ENCODE peak calls at places on chromosomes 13 and 19, in seven cellular contexts. One of them, this sample, is unnamed.

GRCh38 chr13:40221460-40222201 is 444.8 kb downstream of the FOXO1 start:
- DNase-seq in tibial nerve: peak
- DNase-seq in astrocyte of the cerebellum: peak
- DNase-seq in PC-3: peak
- DNase-seq in effector memory CD4-positive, alpha-beta T cell: peak
- DNase-seq in GM23338: no peak
- DNase-seq in ovary: peak
- DNase-seq in this sample: peak

GRCh38 chr13:44974056-44974798 is 15.0 kb downstream of the NUFIP1 start:
- DNase-seq in astrocyte of the cerebellum: peak
- DNase-seq in ovary: no peak
- DNase-seq in GM23338: no peak
- DNase-seq in PC-3: no peak
- DNase-seq in effector memory CD4-positive, alpha-beta T cell: no peak
- DNase-seq in tibial nerve: peak
- DNase-seq in this sample: no peak

GRCh38 chr19:43820098-43820860 is 6.8 kb upstream of the ZNF283 start:
- DNase-seq in tibial nerve: no peak
- DNase-seq in effector memory CD4-positive, alpha-beta T cell: no peak
- DNase-seq in PC-3: no peak
- DNase-seq in ovary: no peak
- DNase-seq in GM23338: peak
- DNase-seq in astrocyte of the cerebellum: no peak
- DNase-seq in this sample: no peak

GRCh38 chr19:27657271-27658051 is 1555.5 kb downstream of the UQCRFS1 start:
- DNase-seq in ovary: no peak
- DNase-seq in GM23338: no peak
- DNase-seq in tibial nerve: no peak
- DNase-seq in effector memory CD4-positive, alpha-beta T cell: no peak
- DNase-seq in PC-3: no peak
- DNase-seq in astrocyte of the cerebellum: no peak
- DNase-seq in this sample: no peak

GRCh38 chr13:111092685-111093084 is 22.4 kb upstream of the ARHGEF7 start:
- DNase-seq in PC-3: no peak
- DNase-seq in astrocyte of the cerebellum: no peak
- DNase-seq in tibial nerve: no peak
- DNase-seq in ovary: no peak
- DNase-seq in GM23338: no peak
- DNase-seq in effector memory CD4-positive, alpha-beta T cell: no peak
- DNase-seq in this sample: no peak

GRCh38 chr19:2983351-2984195 is 6.2 kb downstream of the TLE6 start:
- DNase-seq in effector memory CD4-positive, alpha-beta T cell: no peak
- DNase-seq in PC-3: peak
- DNase-seq in ovary: peak
- DNase-seq in GM23338: peak
- DNase-seq in astrocyte of the cerebellum: peak
- DNase-seq in tibial nerve: peak
- DNase-seq in this sample: no peak

GRCh38 chr13:42991892-42992584 is at the start of gene EPSTI1:
- DNase-seq in ovary: peak
- DNase-seq in PC-3: peak
- DNase-seq in astrocyte of the cerebellum: peak
- DNase-seq in GM23338: peak
- DNase-seq in tibial nerve: peak
- DNase-seq in effector memory CD4-positive, alpha-beta T cell: peak
- DNase-seq in this sample: no peak

GRCh38 chr13:76522083-76522755 is 364.0 kb downstream of the KCTD12 start:
- DNase-seq in astrocyte of the cerebellum: no peak
- DNase-seq in PC-3: no peak
- DNase-seq in effector memory CD4-positive, alpha-beta T cell: no peak
- DNase-seq in ovary: no peak
- DNase-seq in tibial nerve: no peak
- DNase-seq in GM23338: peak
- DNase-seq in this sample: no peak

GRCh38 chr13:65090191-65090590 is 2139.9 kb downstream of the PCDH9 start:
- DNase-seq in tibial nerve: no peak
- DNase-seq in ovary: no peak
- DNase-seq in PC-3: no peak
- DNase-seq in effector memory CD4-positive, alpha-beta T cell: no peak
- DNase-seq in GM23338: no peak
- DNase-seq in astrocyte of the cerebellum: peak
- DNase-seq in this sample: no peak

GRCh38 chr19:32442650-32443049 is 37.1 kb downstream of the DPY19L3 start:
- DNase-seq in ovary: no peak
- DNase-seq in GM23338: no peak
- DNase-seq in astrocyte of the cerebellum: no peak
- DNase-seq in PC-3: no peak
- DNase-seq in tibial nerve: no peak
- DNase-seq in effector memory CD4-positive, alpha-beta T cell: no peak
- DNase-seq in this sample: no peak

GRCh38 chr13:100069278-100069677 is 19.6 kb upstream of the PCCA start:
- DNase-seq in effector memory CD4-positive, alpha-beta T cell: no peak
- DNase-seq in PC-3: no peak
- DNase-seq in GM23338: no peak
- DNase-seq in astrocyte of the cerebellum: no peak
- DNase-seq in ovary: no peak
- DNase-seq in tibial nerve: no peak
- DNase-seq in this sample: peak

GRCh38 chr19:29805026-29805925 is 6.5 kb upstream of the CCNE1 start:
- DNase-seq in astrocyte of the cerebellum: no peak
- DNase-seq in tibial nerve: no peak
- DNase-seq in GM23338: no peak
- DNase-seq in PC-3: peak
- DNase-seq in effector memory CD4-positive, alpha-beta T cell: no peak
- DNase-seq in ovary: no peak
- DNase-seq in this sample: no peak

GRCh38 chr19:39199025-39199424 is 2.3 kb downstream of the NCCRP1 start:
- DNase-seq in effector memory CD4-positive, alpha-beta T cell: no peak
- DNase-seq in tibial nerve: no peak
- DNase-seq in ovary: peak
- DNase-seq in astrocyte of the cerebellum: no peak
- DNase-seq in PC-3: no peak
- DNase-seq in GM23338: no peak
- DNase-seq in this sample: no peak

GRCh38 chr19:42568006-42568405 is 26.7 kb downstream of the CEACAM8 start:
- DNase-seq in GM23338: no peak
- DNase-seq in ovary: no peak
- DNase-seq in astrocyte of the cerebellum: no peak
- DNase-seq in tibial nerve: no peak
- DNase-seq in PC-3: no peak
- DNase-seq in effector memory CD4-positive, alpha-beta T cell: no peak
- DNase-seq in this sample: no peak

GRCh38 chr13:39773833-39774232 is 118.4 kb downstream of the COG6 start:
- DNase-seq in PC-3: peak
- DNase-seq in astrocyte of the cerebellum: no peak
- DNase-seq in ovary: no peak
- DNase-seq in effector memory CD4-positive, alpha-beta T cell: no peak
- DNase-seq in GM23338: no peak
- DNase-seq in tibial nerve: no peak
- DNase-seq in this sample: no peak

GRCh38 chr19:31290926-31291590 is 58.2 kb downstream of the TSHZ3 start:
- DNase-seq in GM23338: no peak
- DNase-seq in ovary: no peak
- DNase-seq in effector memory CD4-positive, alpha-beta T cell: no peak
- DNase-seq in tibial nerve: no peak
- DNase-seq in PC-3: no peak
- DNase-seq in astrocyte of the cerebellum: no peak
- DNase-seq in this sample: no peak

GRCh38 chr13:36154567-36155231 is 23.5 kb upstream of the DCLK1 start:
- DNase-seq in astrocyte of the cerebellum: no peak
- DNase-seq in PC-3: no peak
- DNase-seq in effector memory CD4-positive, alpha-beta T cell: no peak
- DNase-seq in tibial nerve: no peak
- DNase-seq in GM23338: peak
- DNase-seq in ovary: no peak
- DNase-seq in this sample: no peak

GRCh38 chr13:107461751-107462150 is 753.6 kb downstream of the LIG4 start:
- DNase-seq in effector memory CD4-positive, alpha-beta T cell: no peak
- DNase-seq in tibial nerve: no peak
- DNase-seq in GM23338: no peak
- DNase-seq in astrocyte of the cerebellum: peak
- DNase-seq in ovary: no peak
- DNase-seq in PC-3: no peak
- DNase-seq in this sample: no peak

GRCh38 chr19:35648017-35648961 is at the start of gene COX6B1:
- DNase-seq in ovary: peak
- DNase-seq in effector memory CD4-positive, alpha-beta T cell: peak
- DNase-seq in astrocyte of the cerebellum: peak
- DNase-seq in GM23338: peak
- DNase-seq in PC-3: peak
- DNase-seq in tibial nerve: peak
- DNase-seq in this sample: peak

GRCh38 chr19:33239223-33239975 is 13.7 kb upstream of the SLC7A10 start:
- DNase-seq in GM23338: no peak
- DNase-seq in ovary: no peak
- DNase-seq in astrocyte of the cerebellum: no peak
- DNase-seq in PC-3: no peak
- DNase-seq in tibial nerve: no peak
- DNase-seq in effector memory CD4-positive, alpha-beta T cell: no peak
- DNase-seq in this sample: no peak

GRCh38 chr19:23095406-23095805 is 21.4 kb upstream of the ZNF730 start:
- DNase-seq in PC-3: no peak
- DNase-seq in ovary: no peak
- DNase-seq in tibial nerve: no peak
- DNase-seq in GM23338: no peak
- DNase-seq in astrocyte of the cerebellum: no peak
- DNase-seq in effector memory CD4-positive, alpha-beta T cell: no peak
- DNase-seq in this sample: no peak

GRCh38 chr19:41701401-41702075 is 6.9 kb upstream of the CEACAM5 start:
- DNase-seq in ovary: no peak
- DNase-seq in PC-3: no peak
- DNase-seq in astrocyte of the cerebellum: no peak
- DNase-seq in effector memory CD4-positive, alpha-beta T cell: no peak
- DNase-seq in GM23338: peak
- DNase-seq in tibial nerve: no peak
- DNase-seq in this sample: no peak

GRCh38 chr13:97194473-97194872 is 27.7 kb upstream of the MBNL2 start:
- DNase-seq in ovary: no peak
- DNase-seq in PC-3: peak
- DNase-seq in effector memory CD4-positive, alpha-beta T cell: no peak
- DNase-seq in tibial nerve: no peak
- DNase-seq in astrocyte of the cerebellum: peak
- DNase-seq in GM23338: peak
- DNase-seq in this sample: no peak

GRCh38 chr13:30985637-30986205 is 53.3 kb downstream of the TEX26 start:
- DNase-seq in GM23338: no peak
- DNase-seq in tibial nerve: no peak
- DNase-seq in ovary: no peak
- DNase-seq in PC-3: peak
- DNase-seq in astrocyte of the cerebellum: peak
- DNase-seq in effector memory CD4-positive, alpha-beta T cell: no peak
- DNase-seq in this sample: no peak

DNA sequence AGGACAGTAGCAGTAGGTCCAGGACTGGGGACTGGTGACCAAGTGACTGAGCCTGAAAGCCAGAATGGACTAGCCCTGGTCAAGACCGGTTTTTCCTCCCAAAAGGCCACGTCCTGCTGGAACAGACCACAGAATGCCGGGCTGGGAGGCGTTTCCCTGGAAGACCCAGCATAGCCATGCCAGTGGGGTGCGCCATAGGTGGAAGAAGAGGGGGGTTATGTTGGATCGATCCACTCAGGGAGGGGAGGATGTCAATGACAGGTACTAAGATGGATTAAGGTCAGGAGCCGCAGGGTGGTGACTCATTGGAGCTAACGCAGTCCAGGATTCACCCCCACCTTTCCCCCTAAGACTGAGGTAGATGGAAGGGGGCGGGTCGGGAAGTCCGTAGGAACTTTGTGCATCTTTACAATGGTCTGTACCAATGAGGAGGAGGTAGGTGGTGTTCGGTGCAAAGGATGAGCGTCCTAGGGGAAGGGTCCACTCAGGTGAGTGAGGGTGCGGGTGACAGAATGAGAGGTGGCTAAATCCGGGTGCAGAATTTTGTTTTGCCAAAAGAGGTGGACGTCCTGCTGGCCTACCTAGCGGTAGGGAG is 21.0 kb downstream of the VASP start:
- DNase-seq in effector memory CD4-positive, alpha-beta T cell: no peak
- DNase-seq in astrocyte of the cerebellum: no peak
- DNase-seq in tibial nerve: no peak
- DNase-seq in PC-3: peak
- DNase-seq in ovary: no peak
- DNase-seq in GM23338: peak
- DNase-seq in this sample: no peak
- H3K4me3 ChIP-seq in effector memory CD4-positive, alpha-beta T cell: no peak
- H3K4me3 ChIP-seq in astrocyte of the cerebellum: peak
- H3K4me3 ChIP-seq in tibial nerve: no peak
- H3K4me3 ChIP-seq in PC-3: peak
- H3K4me3 ChIP-seq in ovary: peak
- H3K4me3 ChIP-seq in GM23338: peak
- H3K4me3 ChIP-seq in this sample: no peak

DNA sequence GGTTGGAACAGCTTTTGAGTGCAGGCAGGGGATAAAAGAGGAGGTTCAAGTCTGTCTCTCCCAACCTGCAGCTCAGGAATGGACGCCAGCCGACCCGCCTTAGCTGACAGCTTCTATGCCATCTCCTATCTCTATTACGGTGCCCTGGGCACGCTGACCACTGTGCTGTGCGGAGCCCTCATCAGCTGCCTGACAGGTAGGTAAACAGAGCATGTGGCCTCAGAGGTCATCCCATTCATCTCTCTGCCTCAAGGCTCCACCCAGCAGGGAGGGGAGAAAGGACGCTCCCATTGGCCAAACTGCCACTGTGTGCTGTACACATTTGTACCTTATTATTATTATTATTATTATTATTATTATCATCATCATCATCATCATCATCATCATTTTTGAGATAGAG is 16.5 kb downstream of the SLC5A5 start:
- DNase-seq in astrocyte of the cerebellum: no peak
- DNase-seq in effector memory CD4-positive, alpha-beta T cell: no peak
- DNase-seq in ovary: no peak
- DNase-seq in tibial nerve: no peak
- DNase-seq in PC-3: no peak
- DNase-seq in GM23338: no peak
- DNase-seq in this sample: no peak
- H3K4me3 ChIP-seq in astrocyte of the cerebellum: no peak
- H3K4me3 ChIP-seq in effector memory CD4-positive, alpha-beta T cell: no peak
- H3K4me3 ChIP-seq in ovary: no peak
- H3K4me3 ChIP-seq in tibial nerve: no peak
- H3K4me3 ChIP-seq in PC-3: no peak
- H3K4me3 ChIP-seq in GM23338: no peak
- H3K4me3 ChIP-seq in this sample: no peak

DNA sequence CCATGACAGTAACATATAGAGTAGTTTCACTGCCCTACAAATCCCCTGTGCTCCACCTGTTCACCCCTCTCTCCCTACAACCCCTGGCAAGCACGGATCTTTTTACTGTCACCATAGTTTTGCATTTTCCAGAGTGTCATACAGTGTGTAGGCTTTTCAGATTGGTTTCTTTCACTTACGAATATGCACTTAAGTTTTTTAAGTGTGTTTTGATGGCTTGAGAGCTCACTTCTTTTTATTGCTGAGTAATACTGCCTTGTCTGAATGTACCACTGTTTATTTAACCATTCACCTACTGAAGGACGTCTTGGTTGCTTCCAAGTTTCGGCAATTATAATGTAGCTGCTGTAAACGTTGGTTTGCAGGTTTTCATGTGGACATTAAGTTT is 175.1 kb downstream of the ITGBL1 start:
- DNase-seq in PC-3: peak
- DNase-seq in effector memory CD4-positive, alpha-beta T cell: no peak
- DNase-seq in GM23338: no peak
- DNase-seq in astrocyte of the cerebellum: no peak
- DNase-seq in ovary: no peak
- DNase-seq in tibial nerve: no peak
- DNase-seq in this sample: no peak
- H3K4me3 ChIP-seq in PC-3: peak
- H3K4me3 ChIP-seq in effector memory CD4-positive, alpha-beta T cell: peak
- H3K4me3 ChIP-seq in GM23338: no peak
- H3K4me3 ChIP-seq in astrocyte of the cerebellum: no peak
- H3K4me3 ChIP-seq in ovary: peak
- H3K4me3 ChIP-seq in tibial nerve: peak
- H3K4me3 ChIP-seq in this sample: peak

GRCh38 chr19:50003810-50004419 is 21.3 kb downstream of the VRK3 start:
- DNase-seq in ovary: peak
- DNase-seq in PC-3: peak
- DNase-seq in astrocyte of the cerebellum: peak
- DNase-seq in effector memory CD4-positive, alpha-beta T cell: no peak
- DNase-seq in tibial nerve: peak
- DNase-seq in GM23338: no peak
- DNase-seq in this sample: peak
- H3K4me3 ChIP-seq in ovary: no peak
- H3K4me3 ChIP-seq in PC-3: peak
- H3K4me3 ChIP-seq in astrocyte of the cerebellum: no peak
- H3K4me3 ChIP-seq in effector memory CD4-positive, alpha-beta T cell: no peak
- H3K4me3 ChIP-seq in tibial nerve: no peak
- H3K4me3 ChIP-seq in GM23338: no peak
- H3K4me3 ChIP-seq in this sample: no peak

This sample was measured in AG09309.